ENCODE peak calls at places on chromosomes 7 and 10, in six cellular contexts. E is upper lobe of right lung, X is cardiac muscle cell, R is stomach, B is heart left ventricle, P is adrenal gland. M is an unnamed sample.
A peak's percentile ranks its signal among the peaks of the same experiment; 100 is the strongest.

GRCh38 chr7:106568680-106569499 is 92.1 kb downstream of the CCDC71L start:
- DNase-seq in E (no peak), X (peak; percentile 92), R (no peak), B (no peak), P (no peak), M (peak; percentile 75)

GRCh38 chr10:79243211-79244067 is 103.8 kb upstream of the PPIF start:
- DNase-seq in E (peak; percentile 77), X (no peak), R (peak; percentile 46), B (peak; percentile 66), P (peak; percentile 19), M (peak; percentile 27)

GRCh38 chr10:52542891-52543290 is 228.8 kb downstream of the DKK1 start:
- DNase-seq in E (no peak), X (no peak), R (no peak), B (no peak), P (no peak), M (no peak)

GRCh38 chr7:97381815-97382214 is 264.3 kb downstream of the SDHAF3 start:
- DNase-seq in E (no peak), X (no peak), R (no peak), B (no peak), P (no peak), M (no peak)

GRCh38 chr7:117219485-117219884 is 103.4 kb downstream of the WNT2 start:
- DNase-seq in E (no peak), X (peak; percentile 19), R (no peak), B (no peak), P (no peak), M (no peak)

GRCh38 chr7:95631545-95631944 is 35.2 kb upstream of the PDK4 start:
- DNase-seq in E (no peak), X (no peak), R (no peak), B (no peak), P (no peak), M (no peak)

GRCh38 chr10:128998101-128998500 is 468.9 kb upstream of the MGMT start:
- DNase-seq in E (no peak), X (no peak), R (no peak), B (no peak), P (no peak), M (no peak)

GRCh38 chr10:8026349-8027259 is 27.9 kb upstream of the GATA3 start:
- DNase-seq in E (no peak), X (no peak), R (no peak), B (no peak), P (no peak), M (no peak)

GRCh38 chr10:114631678-114632417 is 26.2 kb downstream of the ABLIM1 start:
- DNase-seq in E (peak; percentile 72), X (peak; percentile 13), R (no peak), B (peak; percentile 67), P (peak; percentile 62), M (no peak)

GRCh38 chr7:81659697-81660395 is 110.0 kb downstream of the HGF start:
- DNase-seq in E (no peak), X (peak; percentile 31), R (no peak), B (no peak), P (no peak), M (no peak)

GRCh38 chr7:52009195-52009594 is 692.6 kb upstream of the COBL start:
- DNase-seq in E (no peak), X (no peak), R (no peak), B (no peak), P (no peak), M (no peak)

GRCh38 chr10:95266674-95267095 is 24.1 kb downstream of the PDLIM1 start:
- DNase-seq in E (no peak), X (peak; percentile 90), R (no peak), B (no peak), P (no peak), M (peak; percentile 94)

GRCh38 chr7:100166966-100167911 is 1.2 kb downstream of the GAL3ST4 start:
- DNase-seq in E (peak; percentile 61), X (no peak), R (no peak), B (no peak), P (no peak), M (no peak)

GRCh38 chr7:114852275-114852674 is 69.6 kb upstream of the MDFIC start:
- DNase-seq in E (no peak), X (no peak), R (no peak), B (no peak), P (no peak), M (no peak)

GRCh38 chr7:32071466-32072091 is 1.4 kb upstream of the PDE1C start:
- DNase-seq in E (no peak), X (no peak), R (no peak), B (no peak), P (no peak), M (no peak)
- TF ChIP-seq CTCF in E (no peak), X (no peak), R (no peak), B (no peak), P (no peak), M (no peak)

GRCh38 chr10:23521735-23522134 is 82.9 kb downstream of the OTUD1 start:
- DNase-seq in E (no peak), X (no peak), R (no peak), B (no peak), P (no peak), M (no peak)

GRCh38 chr10:23523251-23523650 is 84.4 kb downstream of the OTUD1 start:
- DNase-seq in E (no peak), X (no peak), R (no peak), B (no peak), P (no peak), M (no peak)

GRCh38 chr10:23525406-23525805 is 86.5 kb downstream of the OTUD1 start:
- DNase-seq in E (no peak), X (peak; percentile 49), R (no peak), B (no peak), P (peak; percentile 25), M (peak; percentile 9)

GRCh38 chr10:23517155-23517554 is 78.3 kb downstream of the OTUD1 start:
- DNase-seq in E (no peak), X (no peak), R (no peak), B (no peak), P (no peak), M (no peak)

DNA sequence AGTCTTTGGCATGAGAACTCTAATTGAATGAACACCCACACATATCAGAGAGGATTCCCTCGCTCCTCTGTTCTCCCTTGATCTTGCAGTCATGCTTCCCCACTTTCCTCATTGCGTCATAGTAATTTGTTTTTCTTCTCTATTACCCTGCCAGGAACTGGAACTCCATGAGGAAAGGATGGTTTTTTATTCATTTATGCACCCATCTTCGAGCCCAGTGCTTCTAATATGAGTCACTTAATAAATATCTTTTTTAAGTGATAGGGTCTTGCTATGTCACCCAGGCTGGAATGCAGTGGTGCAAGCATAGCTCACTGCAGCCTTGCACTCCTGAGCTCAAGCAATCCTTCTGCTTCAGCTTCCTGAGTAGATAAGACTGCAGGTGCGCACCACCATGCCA is 83.5 kb downstream of the OTUD1 start:
- DNase-seq in E (no peak), X (peak; percentile 30), R (no peak), B (no peak), P (no peak), M (no peak)
- TF ChIP-seq CTCF in E (no peak), X (no peak), R (no peak), B (no peak), P (no peak), M (no peak)

DNA sequence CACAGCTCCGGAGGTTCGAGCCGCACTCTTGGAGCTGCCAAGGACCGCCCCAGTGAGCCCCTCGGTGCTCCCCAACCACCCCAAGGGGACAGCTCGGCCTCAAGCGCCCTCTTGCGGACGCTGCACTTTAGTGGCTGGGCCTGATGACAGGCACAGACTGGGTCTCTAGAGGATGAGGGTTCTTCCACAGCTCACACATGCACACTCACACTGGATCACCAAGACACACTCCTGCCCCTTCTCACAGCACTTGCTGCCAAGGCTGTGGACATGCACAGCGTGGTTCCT is 2.1 kb downstream of the RET start:
- DNase-seq in E (no peak), X (no peak), R (no peak), B (no peak), P (no peak), M (no peak)
- TF ChIP-seq CTCF in E (peak; percentile 36), X (peak; percentile 65), R (no peak), B (peak; percentile 56), P (peak; percentile 13), M (peak; percentile 77)

GRCh38 chr7:47273088-47273487 is 308.8 kb downstream of the TNS3 start:
- DNase-seq in E (no peak), X (no peak), R (no peak), B (no peak), P (no peak), M (no peak)
- TF ChIP-seq CTCF in E (no peak), X (no peak), R (no peak), B (no peak), P (no peak), M (no peak)

GRCh38 chr10:26627320-26627719 is 70.2 kb upstream of the PDSS1 start:
- DNase-seq in E (no peak), X (no peak), R (no peak), B (no peak), P (no peak), M (no peak)
- TF ChIP-seq CTCF in E (no peak), X (no peak), R (no peak), B (no peak), P (no peak), M (peak; percentile 17)

M was measured in HFFc6.